ENCODE peak calls at places on chromosomes 3 and 15, in six cellular contexts. One of them, this sample, is unnamed. For H3K4me1 and H3K36me3, the result is how much of the 10 kb centered on the place peaks cover.

GRCh38 chr3:157166559-157166958 is 6.6 kb upstream of the CCNL1 start:
- DNase-seq in hepatocyte: peak
- DNase-seq in fibroblast of lung: no peak
- DNase-seq in aorta: no peak
- DNase-seq in naive thymus-derived CD4-positive, alpha-beta T cell: no peak
- DNase-seq in CD4-positive, alpha-beta memory T cell: no peak
- DNase-seq in this sample: no peak

GRCh38 chr15:69648775-69649735 is 196.4 kb downstream of the RPLP1 start:
- DNase-seq in naive thymus-derived CD4-positive, alpha-beta T cell: no peak
- DNase-seq in aorta: no peak
- DNase-seq in CD4-positive, alpha-beta memory T cell: no peak
- DNase-seq in fibroblast of lung: no peak
- DNase-seq in hepatocyte: no peak
- DNase-seq in this sample: no peak

GRCh38 chr15:98648654-98649537 is 557 bp downstream of the IGF1R start:
- DNase-seq in naive thymus-derived CD4-positive, alpha-beta T cell: peak
- DNase-seq in hepatocyte: peak
- DNase-seq in aorta: peak
- DNase-seq in CD4-positive, alpha-beta memory T cell: peak
- DNase-seq in fibroblast of lung: peak
- DNase-seq in this sample: peak

GRCh38 chr3:151008699-151009098 is 36.2 kb upstream of the CLRN1 start:
- DNase-seq in hepatocyte: peak
- DNase-seq in fibroblast of lung: peak
- DNase-seq in naive thymus-derived CD4-positive, alpha-beta T cell: no peak
- DNase-seq in aorta: no peak
- DNase-seq in CD4-positive, alpha-beta memory T cell: no peak
- DNase-seq in this sample: no peak

GRCh38 chr3:110193114-110193513 is 855.8 kb upstream of the DPPA4 start:
- DNase-seq in CD4-positive, alpha-beta memory T cell: no peak
- DNase-seq in hepatocyte: no peak
- DNase-seq in fibroblast of lung: no peak
- DNase-seq in naive thymus-derived CD4-positive, alpha-beta T cell: no peak
- DNase-seq in aorta: no peak
- DNase-seq in this sample: no peak

GRCh38 chr15:71396536-71397125 is 281.4 kb downstream of the THSD4 start:
- DNase-seq in CD4-positive, alpha-beta memory T cell: no peak
- DNase-seq in aorta: no peak
- DNase-seq in fibroblast of lung: no peak
- DNase-seq in hepatocyte: no peak
- DNase-seq in naive thymus-derived CD4-positive, alpha-beta T cell: no peak
- DNase-seq in this sample: no peak

GRCh38 chr3:21484323-21485154 is 266.5 kb downstream of the ZNF385D start:
- DNase-seq in hepatocyte: peak
- DNase-seq in aorta: peak
- DNase-seq in naive thymus-derived CD4-positive, alpha-beta T cell: no peak
- DNase-seq in CD4-positive, alpha-beta memory T cell: no peak
- DNase-seq in fibroblast of lung: peak
- DNase-seq in this sample: no peak

GRCh38 chr3:138451595-138452162 is 17.3 kb downstream of the ESYT3 start:
- DNase-seq in naive thymus-derived CD4-positive, alpha-beta T cell: no peak
- DNase-seq in hepatocyte: no peak
- DNase-seq in CD4-positive, alpha-beta memory T cell: no peak
- DNase-seq in aorta: no peak
- DNase-seq in fibroblast of lung: no peak
- DNase-seq in this sample: no peak

GRCh38 chr3:152026033-152026556 is 152.7 kb downstream of the SUCNR1 start:
- DNase-seq in naive thymus-derived CD4-positive, alpha-beta T cell: no peak
- DNase-seq in CD4-positive, alpha-beta memory T cell: no peak
- DNase-seq in aorta: no peak
- DNase-seq in fibroblast of lung: peak
- DNase-seq in hepatocyte: peak
- DNase-seq in this sample: no peak

GRCh38 chr15:56821721-56822425 is 88.6 kb upstream of the ZNF280D start:
- DNase-seq in aorta: peak
- DNase-seq in naive thymus-derived CD4-positive, alpha-beta T cell: peak
- DNase-seq in CD4-positive, alpha-beta memory T cell: peak
- DNase-seq in hepatocyte: peak
- DNase-seq in fibroblast of lung: peak
- DNase-seq in this sample: peak

GRCh38 chr3:129449279-129450115 is 9.5 kb downstream of the IFT122 start:
- DNase-seq in hepatocyte: no peak
- DNase-seq in fibroblast of lung: peak
- DNase-seq in naive thymus-derived CD4-positive, alpha-beta T cell: no peak
- DNase-seq in aorta: no peak
- DNase-seq in CD4-positive, alpha-beta memory T cell: no peak
- DNase-seq in this sample: no peak

GRCh38 chr15:62603757-62604156 is 438.7 kb upstream of the C2CD4B start:
- DNase-seq in hepatocyte: no peak
- DNase-seq in CD4-positive, alpha-beta memory T cell: no peak
- DNase-seq in aorta: no peak
- DNase-seq in naive thymus-derived CD4-positive, alpha-beta T cell: no peak
- DNase-seq in fibroblast of lung: peak
- DNase-seq in this sample: no peak

GRCh38 chr15:47184003-47184404 is 533.3 kb upstream of the SEMA6D start:
- DNase-seq in CD4-positive, alpha-beta memory T cell: no peak
- DNase-seq in hepatocyte: peak
- DNase-seq in fibroblast of lung: no peak
- DNase-seq in aorta: peak
- DNase-seq in naive thymus-derived CD4-positive, alpha-beta T cell: no peak
- DNase-seq in this sample: no peak

GRCh38 chr3:126846316-126846715 is 136.6 kb upstream of the PLXNA1 start:
- DNase-seq in CD4-positive, alpha-beta memory T cell: no peak
- DNase-seq in fibroblast of lung: peak
- DNase-seq in hepatocyte: no peak
- DNase-seq in naive thymus-derived CD4-positive, alpha-beta T cell: no peak
- DNase-seq in aorta: no peak
- DNase-seq in this sample: no peak

GRCh38 chr3:40623567-40623966 is 98.8 kb downstream of the ZNF621 start:
- DNase-seq in fibroblast of lung: no peak
- DNase-seq in naive thymus-derived CD4-positive, alpha-beta T cell: peak
- DNase-seq in aorta: no peak
- DNase-seq in hepatocyte: no peak
- DNase-seq in CD4-positive, alpha-beta memory T cell: peak
- DNase-seq in this sample: peak

GRCh38 chr3:114424337-114424736 is 130.5 kb downstream of the TIGIT start:
- DNase-seq in fibroblast of lung: no peak
- DNase-seq in naive thymus-derived CD4-positive, alpha-beta T cell: no peak
- DNase-seq in CD4-positive, alpha-beta memory T cell: no peak
- DNase-seq in aorta: no peak
- DNase-seq in hepatocyte: no peak
- DNase-seq in this sample: no peak

GRCh38 chr3:192850501-192850981 is 67.1 kb downstream of the MB21D2 start:
- DNase-seq in naive thymus-derived CD4-positive, alpha-beta T cell: no peak
- DNase-seq in fibroblast of lung: no peak
- DNase-seq in hepatocyte: peak
- DNase-seq in CD4-positive, alpha-beta memory T cell: no peak
- DNase-seq in aorta: no peak
- DNase-seq in this sample: no peak

GRCh38 chr15:41971893-41972340 is 440 bp downstream of the EHD4 start:
- DNase-seq in naive thymus-derived CD4-positive, alpha-beta T cell: no peak
- DNase-seq in CD4-positive, alpha-beta memory T cell: no peak
- DNase-seq in aorta: no peak
- DNase-seq in hepatocyte: peak
- DNase-seq in fibroblast of lung: no peak
- DNase-seq in this sample: no peak

GRCh38 chr3:8485141-8485840 is 16.3 kb upstream of the LMCD1 start:
- DNase-seq in fibroblast of lung: no peak
- DNase-seq in aorta: no peak
- DNase-seq in naive thymus-derived CD4-positive, alpha-beta T cell: no peak
- DNase-seq in hepatocyte: no peak
- DNase-seq in CD4-positive, alpha-beta memory T cell: no peak
- DNase-seq in this sample: no peak

GRCh38 chr3:70982700-70983140 is 600.8 kb downstream of the FOXP1 start:
- DNase-seq in CD4-positive, alpha-beta memory T cell: peak
- DNase-seq in naive thymus-derived CD4-positive, alpha-beta T cell: no peak
- DNase-seq in aorta: peak
- DNase-seq in fibroblast of lung: peak
- DNase-seq in hepatocyte: peak
- DNase-seq in this sample: peak

GRCh38 chr15:48754011-48754410 is 56.9 kb downstream of the CEP152 start:
- DNase-seq in fibroblast of lung: no peak
- DNase-seq in hepatocyte: no peak
- DNase-seq in naive thymus-derived CD4-positive, alpha-beta T cell: no peak
- DNase-seq in CD4-positive, alpha-beta memory T cell: no peak
- DNase-seq in aorta: no peak
- DNase-seq in this sample: no peak

GRCh38 chr15:51193526-51193925 is 98.8 kb upstream of the TNFAIP8L3 start:
- DNase-seq in CD4-positive, alpha-beta memory T cell: no peak
- DNase-seq in fibroblast of lung: no peak
- DNase-seq in naive thymus-derived CD4-positive, alpha-beta T cell: no peak
- DNase-seq in hepatocyte: no peak
- DNase-seq in aorta: peak
- DNase-seq in this sample: no peak

GRCh38 chr15:80695099-80695910 is at the start of gene ABHD17C:
- DNase-seq in aorta: peak
- DNase-seq in CD4-positive, alpha-beta memory T cell: peak
- DNase-seq in hepatocyte: peak
- DNase-seq in fibroblast of lung: peak
- DNase-seq in naive thymus-derived CD4-positive, alpha-beta T cell: no peak
- DNase-seq in this sample: peak

GRCh38 chr3:99674086-99674789 is 35.8 kb downstream of the COL8A1 start:
- DNase-seq in fibroblast of lung: no peak
- DNase-seq in aorta: no peak
- DNase-seq in hepatocyte: no peak
- DNase-seq in naive thymus-derived CD4-positive, alpha-beta T cell: no peak
- DNase-seq in CD4-positive, alpha-beta memory T cell: no peak
- DNase-seq in this sample: no peak

GRCh38 chr3:97793415-97794019 is 28.3 kb upstream of the CRYBG3 start:
- DNase-seq in fibroblast of lung: peak
- DNase-seq in hepatocyte: peak
- DNase-seq in aorta: no peak
- DNase-seq in naive thymus-derived CD4-positive, alpha-beta T cell: peak
- DNase-seq in CD4-positive, alpha-beta memory T cell: peak
- DNase-seq in this sample: no peak

GRCh38 chr15:62802612-62803011 is 239.9 kb upstream of the TPM1 start:
- DNase-seq in aorta: no peak
- DNase-seq in CD4-positive, alpha-beta memory T cell: no peak
- DNase-seq in fibroblast of lung: no peak
- DNase-seq in naive thymus-derived CD4-positive, alpha-beta T cell: no peak
- DNase-seq in hepatocyte: no peak
- DNase-seq in this sample: no peak

GRCh38 chr3:135157045-135157444 is 362.0 kb downstream of the EPHB1 start:
- DNase-seq in fibroblast of lung: no peak
- DNase-seq in naive thymus-derived CD4-positive, alpha-beta T cell: no peak
- DNase-seq in hepatocyte: no peak
- DNase-seq in CD4-positive, alpha-beta memory T cell: no peak
- DNase-seq in aorta: no peak
- DNase-seq in this sample: no peak

DNA sequence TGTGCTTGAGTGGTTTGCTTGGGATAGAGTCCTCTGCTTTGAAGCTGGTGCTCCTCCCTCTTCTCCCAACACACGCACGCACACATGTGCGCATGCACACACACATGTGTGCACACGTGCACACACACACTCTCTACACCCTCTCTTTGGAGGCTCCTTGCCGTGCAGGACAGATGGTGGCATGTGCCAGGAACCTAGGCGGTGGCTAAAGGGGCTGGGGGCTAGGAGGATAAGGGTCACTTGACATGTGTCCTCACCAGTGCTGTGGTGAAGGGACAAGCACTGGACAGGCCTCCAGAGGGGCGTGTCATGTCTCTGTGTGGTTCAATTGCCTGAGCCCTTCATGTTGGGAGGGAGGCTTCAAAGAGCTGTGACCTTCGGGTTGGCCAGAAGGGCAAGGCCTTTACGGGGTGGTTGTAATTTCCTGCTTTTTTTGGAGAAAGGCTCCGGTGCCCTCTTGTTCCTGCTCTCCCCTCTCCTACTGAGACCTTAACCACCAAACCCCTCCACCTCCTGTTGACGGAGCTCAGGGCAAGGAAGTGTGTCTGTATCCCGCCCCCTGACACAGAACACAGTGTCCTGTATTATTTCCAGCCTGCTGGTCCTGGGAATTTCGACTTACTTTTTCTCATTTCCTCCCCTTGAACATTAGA is 285.1 kb upstream of the ROPN1 start:
- DNase-seq in fibroblast of lung: no peak
- DNase-seq in hepatocyte: no peak
- DNase-seq in aorta: no peak
- DNase-seq in naive thymus-derived CD4-positive, alpha-beta T cell: no peak
- DNase-seq in CD4-positive, alpha-beta memory T cell: no peak
- DNase-seq in this sample: no peak
- H3K4me1 ChIP-seq in fibroblast of lung: under half
- H3K4me1 ChIP-seq in hepatocyte: under half
- H3K4me1 ChIP-seq in aorta: under half
- H3K4me1 ChIP-seq in naive thymus-derived CD4-positive, alpha-beta T cell: under half
- H3K4me1 ChIP-seq in CD4-positive, alpha-beta memory T cell: under half
- H3K4me1 ChIP-seq in this sample: under half

GRCh38 chr3:178665747-178666146 is 129.5 kb downstream of the KCNMB2 start:
- DNase-seq in fibroblast of lung: no peak
- DNase-seq in aorta: no peak
- DNase-seq in CD4-positive, alpha-beta memory T cell: no peak
- DNase-seq in naive thymus-derived CD4-positive, alpha-beta T cell: no peak
- DNase-seq in hepatocyte: no peak
- DNase-seq in this sample: no peak

GRCh38 chr3:178658694-178659315 is 122.6 kb downstream of the KCNMB2 start:
- DNase-seq in fibroblast of lung: no peak
- DNase-seq in hepatocyte: no peak
- DNase-seq in aorta: no peak
- DNase-seq in CD4-positive, alpha-beta memory T cell: no peak
- DNase-seq in naive thymus-derived CD4-positive, alpha-beta T cell: no peak
- DNase-seq in this sample: no peak

GRCh38 chr3:178669046-178669445 is 132.8 kb downstream of the KCNMB2 start:
- DNase-seq in hepatocyte: no peak
- DNase-seq in naive thymus-derived CD4-positive, alpha-beta T cell: no peak
- DNase-seq in aorta: no peak
- DNase-seq in fibroblast of lung: no peak
- DNase-seq in CD4-positive, alpha-beta memory T cell: no peak
- DNase-seq in this sample: no peak

DNA sequence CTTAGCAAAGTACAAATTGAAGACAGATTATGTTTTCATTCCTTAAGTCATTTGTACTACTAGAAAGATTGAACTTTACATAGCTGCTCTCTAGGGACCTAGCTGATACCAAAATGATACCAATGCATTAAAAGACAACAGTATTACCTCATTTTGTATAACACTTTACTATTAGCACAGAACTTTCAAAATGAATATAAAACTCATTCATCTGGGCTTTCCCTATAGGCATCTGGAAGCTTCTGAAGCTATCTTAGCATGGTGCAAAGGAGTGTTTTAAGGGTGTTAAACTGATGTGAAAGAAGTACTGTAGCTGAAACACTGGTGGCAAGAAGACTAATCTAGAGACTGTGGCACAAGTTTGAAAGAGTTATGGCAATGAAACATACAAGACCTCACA is 127.3 kb downstream of the KCNMB2 start:
- DNase-seq in CD4-positive, alpha-beta memory T cell: no peak
- DNase-seq in fibroblast of lung: no peak
- DNase-seq in aorta: no peak
- DNase-seq in hepatocyte: no peak
- DNase-seq in naive thymus-derived CD4-positive, alpha-beta T cell: no peak
- DNase-seq in this sample: no peak
- H3K36me3 ChIP-seq in CD4-positive, alpha-beta memory T cell: under half
- H3K36me3 ChIP-seq in fibroblast of lung: under half
- H3K36me3 ChIP-seq in aorta: under half
- H3K36me3 ChIP-seq in hepatocyte: under half
- H3K36me3 ChIP-seq in naive thymus-derived CD4-positive, alpha-beta T cell: under half
- H3K36me3 ChIP-seq in this sample: under half

GRCh38 chr3:58175429-58176184 is 35.2 kb downstream of the DNASE1L3 start:
- DNase-seq in naive thymus-derived CD4-positive, alpha-beta T cell: no peak
- DNase-seq in hepatocyte: peak
- DNase-seq in aorta: peak
- DNase-seq in fibroblast of lung: no peak
- DNase-seq in CD4-positive, alpha-beta memory T cell: no peak
- DNase-seq in this sample: no peak
- H3K4me1 ChIP-seq in naive thymus-derived CD4-positive, alpha-beta T cell: under half
- H3K4me1 ChIP-seq in hepatocyte: under half
- H3K4me1 ChIP-seq in aorta: under half
- H3K4me1 ChIP-seq in fibroblast of lung: under half
- H3K4me1 ChIP-seq in CD4-positive, alpha-beta memory T cell: under half
- H3K4me1 ChIP-seq in this sample: under half

GRCh38 chr15:84793431-84793830 is 23.7 kb upstream of the ALPK3 start:
- DNase-seq in fibroblast of lung: no peak
- DNase-seq in aorta: no peak
- DNase-seq in CD4-positive, alpha-beta memory T cell: no peak
- DNase-seq in hepatocyte: no peak
- DNase-seq in naive thymus-derived CD4-positive, alpha-beta T cell: no peak
- DNase-seq in this sample: no peak
- H3K36me3 ChIP-seq in fibroblast of lung: under half
- H3K36me3 ChIP-seq in aorta: under half
- H3K36me3 ChIP-seq in CD4-positive, alpha-beta memory T cell: under half
- H3K36me3 ChIP-seq in hepatocyte: under half
- H3K36me3 ChIP-seq in naive thymus-derived CD4-positive, alpha-beta T cell: under half
- H3K36me3 ChIP-seq in this sample: half or more